ENCODE peak calls at places on chromosomes 13 and 19, in four cellular contexts. X is neuronal stem cell; Q is naive thymus-derived CD4-positive, alpha-beta T cell; V is CD8-positive, alpha-beta memory T cell. C is an unnamed sample.

GRCh38 chr19:58304255-58304654 is 922 bp upstream of the ERVK3-1 start:
- DNase-seq in X (no peak), Q (no peak), V (no peak), C (no peak)

GRCh38 chr19:37963190-37963947 is 56.4 kb downstream of the SIPA1L3 start:
- DNase-seq in X (no peak), Q (no peak), V (no peak), C (no peak)

GRCh38 chr19:22627526-22627925 is 6.6 kb upstream of the ZNF492 start:
- DNase-seq in V (no peak), X (no peak), Q (no peak), C (no peak)

GRCh38 chr19:33508941-33509614 is 12.5 kb downstream of the PEPD start:
- DNase-seq in Q (no peak), X (no peak), V (no peak), C (no peak)

GRCh38 chr13:48946163-48946562 is 29.5 kb upstream of the FNDC3A start:
- DNase-seq in V (no peak), X (no peak), Q (no peak), C (no peak)

GRCh38 chr19:50712833-50713232 is 6.8 kb downstream of the SHANK1 start:
- DNase-seq in X (no peak), V (no peak), Q (no peak), C (no peak)

GRCh38 chr13:69300131-69300530 is 807.5 kb upstream of the ATXN8OS start:
- DNase-seq in Q (no peak), V (no peak), X (no peak), C (no peak)

GRCh38 chr19:30341646-30342201 is 30.5 kb upstream of the ZNF536 start:
- DNase-seq in V (no peak), X (no peak), Q (no peak), C (no peak)

GRCh38 chr19:30155529-30156200 is 213.6 kb downstream of the URI1 start:
- DNase-seq in X (no peak), Q (no peak), V (no peak), C (no peak)

DNA sequence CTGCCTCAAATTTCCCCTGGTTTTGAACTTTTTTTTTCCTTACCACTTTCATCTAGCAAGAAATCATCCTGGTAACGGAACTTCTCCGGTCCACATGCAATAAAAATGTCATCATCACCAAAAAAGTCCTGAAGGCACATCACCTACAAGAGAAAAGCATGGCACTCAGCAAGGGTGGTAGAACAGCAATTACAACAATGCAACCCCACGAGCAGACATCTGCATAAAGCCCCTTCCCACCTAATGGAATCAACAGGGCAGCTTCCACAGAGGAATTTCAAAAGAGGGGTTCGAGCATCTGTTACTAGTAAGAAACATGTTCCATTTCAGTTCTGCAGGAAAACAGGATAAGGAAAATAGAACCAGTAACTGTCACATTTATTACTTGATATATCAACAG is 183.9 kb downstream of the DCLK1 start:
- DNase-seq in Q (no peak), V (no peak), X (no peak), C (no peak)
- H3K4me3 ChIP-seq in Q (no peak overlapping the region), V (no peak overlapping the region), X (no peak overlapping the region), C (no peak overlapping the region)

GRCh38 chr19:55544014-55544413 is 1.3 kb downstream of the SBK3 start:
- DNase-seq in X (no peak), V (no peak), Q (no peak), C (no peak)

GRCh38 chr19:55544776-55545439 is 435 bp downstream of the SBK3 start:
- DNase-seq in V (no peak), X (no peak), Q (no peak), C (no peak)

GRCh38 chr19:55545913-55546495 is 661 bp upstream of the SBK3 start:
- DNase-seq in Q (no peak), V (no peak), X (no peak), C (no peak)

GRCh38 chr19:55546822-55547614 is 1.7 kb upstream of the SBK3 start:
- DNase-seq in Q (no peak), V (no peak), X (no peak), C (peak; percentile 31)

DNA sequence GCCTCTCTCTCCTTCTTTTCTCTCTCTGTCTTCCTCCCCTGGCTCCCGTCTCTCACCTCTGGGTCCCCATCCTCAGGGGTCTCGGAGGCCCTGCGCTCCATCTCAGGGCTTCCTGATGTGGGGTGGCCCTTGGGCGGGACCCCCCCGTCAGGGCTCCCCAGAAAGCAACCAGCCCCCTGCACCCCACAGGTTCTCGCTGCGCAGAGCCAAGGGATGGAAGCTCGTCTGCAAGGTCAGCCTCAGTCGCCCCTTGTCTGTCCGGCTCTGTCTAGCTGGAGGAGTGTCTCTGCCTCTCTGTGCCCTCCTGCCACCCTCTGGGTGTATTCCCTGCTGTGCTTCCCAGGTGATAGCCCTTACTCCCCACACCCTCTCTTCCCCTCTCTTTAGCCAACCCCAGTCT is at the start of gene SBK3:
- DNase-seq in X (no peak), V (no peak), Q (no peak), C (no peak)
- H3K4me3 ChIP-seq in X (no peak within 1 kb of the TSS), V (no peak within 1 kb of the TSS), Q (no peak within 1 kb of the TSS), C (no peak within 1 kb of the TSS)

GRCh38 chr19:44748426-44749254 is at the start of gene BCL3:
- DNase-seq in V (peak; percentile 61), Q (peak; percentile 32), X (no peak), C (peak; percentile 72)

GRCh38 chr19:44752123-44752815 is 3.8 kb downstream of the BCL3 start:
- DNase-seq in Q (no peak), V (peak; percentile 19), X (no peak), C (no peak)

GRCh38 chr19:44749994-44750393 is 1.5 kb downstream of the BCL3 start:
- DNase-seq in Q (no peak), V (no peak), X (no peak), C (no peak)

GRCh38 chr19:44749318-44749717 is 810 bp downstream of the BCL3 start:
- DNase-seq in Q (no peak), V (no peak), X (no peak), C (no peak)

GRCh38 chr19:44750713-44751112 is 2.2 kb downstream of the BCL3 start:
- DNase-seq in V (peak; percentile 15), X (no peak), Q (no peak), C (no peak)
- H3K4me3 ChIP-seq in V (no peak overlapping the region), X (peak overlapping the region; percentile 14), Q (peak overlapping the region; percentile 16), C (no peak overlapping the region)

DNA sequence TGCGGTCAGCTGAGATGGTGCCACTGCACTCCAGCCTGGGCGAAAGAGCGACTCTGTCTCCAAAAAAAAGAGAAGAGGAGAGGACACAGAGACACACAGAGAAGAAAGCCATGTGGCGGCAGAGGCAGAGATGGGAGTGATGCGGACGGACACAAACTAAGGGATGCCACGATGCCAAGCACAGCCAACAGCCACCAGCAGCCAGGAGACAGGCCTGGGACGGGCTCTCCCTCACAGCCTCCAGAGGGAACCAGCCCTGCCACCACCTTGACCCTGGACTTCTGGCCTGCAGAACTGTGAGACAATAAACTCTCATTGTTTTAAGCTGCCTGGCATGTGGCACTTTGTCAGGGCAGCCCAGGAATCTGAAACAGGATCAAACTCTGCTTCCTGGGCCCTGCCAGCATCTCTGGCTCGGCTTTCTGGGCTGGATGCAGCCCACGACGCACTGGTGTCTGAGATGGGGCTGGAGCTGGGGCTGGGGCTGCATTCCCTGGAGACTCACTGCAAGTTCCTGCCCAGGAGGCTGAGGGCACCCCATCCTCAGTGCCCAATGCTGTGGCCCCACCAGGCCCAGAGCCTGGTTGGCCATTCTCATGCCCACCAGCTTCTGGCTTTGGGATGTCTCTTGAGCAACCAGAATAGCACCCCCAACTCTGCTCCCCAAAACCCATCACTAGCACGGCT is 3.0 kb downstream of the F2RL3 start:
- DNase-seq in Q (no peak), X (no peak), V (no peak), C (no peak)
- H3K4me3 ChIP-seq in Q (no peak overlapping the region), X (no peak overlapping the region), V (no peak overlapping the region), C (no peak overlapping the region)